ENCODE peak calls at places on chromosomes 11 and 22, in four cellular contexts. Z, R, O and J are unnamed samples.

GRCh38 chr22:50002791-50003190 is 9.8 kb downstream of the IL17REL start:
- DNase-seq in Z (no peak), R (peak; percentile 8), O (no peak), J (no peak)

GRCh38 chr22:39294571-39295468 is 24.6 kb downstream of the RPL3 start:
- DNase-seq in Z (no peak), R (no peak), O (no peak), J (no peak)

GRCh38 chr11:123494195-123495050 is 64.4 kb downstream of the GRAMD1B start:
- DNase-seq in Z (no peak), R (peak; percentile 77), O (no peak), J (no peak)

GRCh38 chr11:122809861-122810260 is 28.4 kb upstream of the CRTAM start:
- DNase-seq in Z (no peak), R (no peak), O (no peak), J (no peak)

GRCh38 chr11:27347949-27348879 is 14.8 kb downstream of the CCDC34 start:
- DNase-seq in Z (no peak), R (no peak), O (no peak), J (no peak)

GRCh38 chr11:15286465-15286864 is 171.7 kb downstream of the INSC start:
- DNase-seq in Z (no peak), R (no peak), O (no peak), J (no peak)

GRCh38 chr11:44958165-44958564 is 7.5 kb upstream of the TP53I11 start:
- DNase-seq in Z (no peak), R (no peak), O (no peak), J (no peak)

GRCh38 chr11:89491141-89491690 is at the start of gene NOX4:
- DNase-seq in Z (no peak), R (peak; percentile 70), O (peak; percentile 39), J (peak; percentile 63)

GRCh38 chr22:46964773-46965550 is 202.5 kb downstream of the TBC1D22A start:
- DNase-seq in Z (no peak), R (no peak), O (no peak), J (no peak)

GRCh38 chr11:88359529-88359928 is 22.0 kb upstream of the CTSC start:
- DNase-seq in Z (no peak), R (no peak), O (no peak), J (no peak)

GRCh38 chr22:42275176-42275575 is 4.7 kb upstream of the TCF20 start:
- DNase-seq in Z (no peak), R (no peak), O (no peak), J (no peak)

GRCh38 chr22:49826603-49827306 is 918 bp downstream of the BRD1 start:
- DNase-seq in Z (peak; percentile 14), R (peak; percentile 25), O (peak; percentile 47), J (no peak)

GRCh38 chr11:124301482-124301881 is 12.3 kb downstream of the OR8D1 start:
- DNase-seq in Z (no peak), R (peak; percentile 83), O (no peak), J (no peak)

GRCh38 chr11:5932671-5933070 is 9.4 kb upstream of the OR56A3 start:
- DNase-seq in Z (no peak), R (no peak), O (no peak), J (no peak)

GRCh38 chr11:100438366-100438765 is 248.7 kb upstream of the ARHGAP42 start:
- DNase-seq in Z (no peak), R (no peak), O (no peak), J (no peak)

GRCh38 chr22:28268845-28269244 is 349.8 kb upstream of the PITPNB start:
- DNase-seq in Z (no peak), R (no peak), O (no peak), J (no peak)

GRCh38 chr22:38881997-38882396 is 10.0 kb upstream of the CBX6 start:
- DNase-seq in Z (no peak), R (no peak), O (no peak), J (no peak)

GRCh38 chr11:24406389-24406788 is 90.5 kb upstream of the LUZP2 start:
- DNase-seq in Z (no peak), R (no peak), O (no peak), J (no peak)

GRCh38 chr22:45804986-45805325 is 133.3 kb downstream of the ATXN10 start:
- DNase-seq in Z (peak; percentile 81), R (peak; percentile 99), O (no peak), J (no peak)

GRCh38 chr11:128610765-128611617 is 23.6 kb upstream of the ETS1 start:
- DNase-seq in Z (no peak), R (no peak), O (no peak), J (no peak)

GRCh38 chr11:34166806-34167740 is 61.6 kb downstream of the NAT10 start:
- DNase-seq in Z (no peak), R (no peak), O (no peak), J (no peak)

GRCh38 chr22:50704510-50705218 is 32.0 kb downstream of the SHANK3 start:
- DNase-seq in Z (no peak), R (no peak), O (no peak), J (no peak)

GRCh38 chr11:15651033-15651432 is 536.3 kb downstream of the INSC start:
- DNase-seq in Z (no peak), R (no peak), O (peak; percentile 17), J (no peak)

GRCh38 chr11:46918087-46918751 is at the start of gene LRP4:
- DNase-seq in Z (no peak), R (no peak), O (peak; percentile 62), J (no peak)

GRCh38 chr11:12134239-12134590 is 23.8 kb downstream of the MICAL2 start:
- DNase-seq in Z (no peak), R (no peak), O (no peak), J (no peak)

GRCh38 chr22:41968601-41969000 is 642 bp upstream of the SEPTIN3 start:
- DNase-seq in Z (no peak), R (no peak), O (no peak), J (no peak)

DNA sequence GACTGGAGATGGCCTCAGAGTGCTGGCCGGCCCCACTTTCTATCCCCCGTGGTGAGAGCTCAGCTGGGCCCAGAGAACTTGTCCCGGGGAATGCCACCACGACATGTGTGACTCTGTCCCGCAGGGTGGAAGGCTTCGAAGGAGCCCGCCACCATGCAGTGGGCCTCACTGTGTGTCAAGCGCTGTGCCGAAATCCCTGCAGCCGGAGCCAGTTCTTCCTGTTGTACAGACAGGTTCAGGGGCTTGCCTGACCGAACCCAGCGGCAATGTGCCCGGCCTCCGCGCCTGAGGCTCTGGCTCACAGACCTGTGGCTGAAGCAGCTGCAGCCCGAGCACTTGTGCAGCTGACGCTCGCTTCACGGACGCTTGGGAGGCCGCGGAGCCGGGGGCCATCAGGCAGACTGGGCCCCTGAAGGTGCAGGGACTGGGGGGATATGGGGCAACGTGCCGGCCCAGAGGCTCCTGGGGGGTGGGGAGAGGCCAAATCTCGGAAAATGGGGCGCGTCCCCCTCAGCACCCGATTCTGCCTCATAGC is 650 bp downstream of the PPM1F start:
- DNase-seq in Z (no peak), R (peak; percentile 42), O (no peak), J (peak; percentile 63)
- H3K27ac ChIP-seq in Z (peak overlapping the region; percentile 60), R (no peak overlapping the region), O (peak overlapping the region; percentile 74), J (peak overlapping the region; percentile 76)

DNA sequence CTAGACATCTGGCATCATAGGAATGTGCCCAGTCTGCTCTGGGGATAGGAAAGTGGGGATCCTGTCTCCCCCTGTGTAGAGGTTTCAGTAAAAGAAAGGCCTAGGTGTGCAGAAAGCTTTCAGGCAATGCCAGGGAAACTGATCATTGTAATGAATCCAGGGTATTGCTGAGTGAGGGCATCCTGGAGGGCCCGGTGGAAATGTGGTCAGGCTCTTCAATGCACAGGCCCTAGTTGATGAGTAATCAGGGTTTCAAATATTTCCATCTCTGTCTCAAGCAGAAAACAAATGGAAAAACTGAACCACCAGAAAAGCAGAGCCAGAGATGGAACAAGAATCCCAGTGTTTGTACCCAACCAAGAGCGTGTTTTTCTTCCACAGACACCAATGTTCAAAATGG is 2.0 kb downstream of the CD3E start:
- DNase-seq in Z (no peak), R (no peak), O (no peak), J (no peak)
- H3K27ac ChIP-seq in Z (no peak overlapping the region), R (no peak overlapping the region), O (no peak overlapping the region), J (no peak overlapping the region)

GRCh38 chr11:64353761-64354506 is 5.0 kb upstream of the RPS6KA4 start:
- DNase-seq in Z (no peak), R (no peak), O (no peak), J (no peak)
- H3K27ac ChIP-seq in Z (peak overlapping the region; percentile 52), R (no peak overlapping the region), O (no peak overlapping the region), J (no peak overlapping the region)

DNA sequence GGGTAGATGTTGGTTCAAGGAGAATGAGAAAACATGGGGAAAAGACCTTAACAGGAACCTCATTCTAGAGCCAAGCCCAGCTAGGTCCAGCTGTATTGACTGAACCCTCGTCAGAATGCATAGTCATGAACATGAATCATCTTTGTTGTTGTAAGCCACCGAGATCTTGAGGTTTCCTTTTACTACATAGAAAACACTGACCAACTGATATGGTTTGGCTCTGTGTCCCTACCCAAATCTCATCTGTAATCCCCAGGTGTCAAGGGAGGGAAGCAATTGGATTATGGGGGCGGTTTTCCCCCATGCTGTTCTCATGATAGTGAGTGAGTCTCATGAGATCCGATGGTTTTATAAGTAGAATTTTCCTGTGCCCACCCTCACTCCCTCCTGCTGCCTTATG is 19.4 kb upstream of the PHOX2A start:
- DNase-seq in Z (no peak), R (peak; percentile 71), O (no peak), J (no peak)
- H3K27ac ChIP-seq in Z (no peak overlapping the region), R (no peak overlapping the region), O (no peak overlapping the region), J (no peak overlapping the region)

GRCh38 chr11:16781821-16782220 is 43.4 kb downstream of the C11orf58 start:
- DNase-seq in Z (no peak), R (no peak), O (no peak), J (no peak)
- H3K27ac ChIP-seq in Z (no peak overlapping the region), R (no peak overlapping the region), O (no peak overlapping the region), J (no peak overlapping the region)

DNA sequence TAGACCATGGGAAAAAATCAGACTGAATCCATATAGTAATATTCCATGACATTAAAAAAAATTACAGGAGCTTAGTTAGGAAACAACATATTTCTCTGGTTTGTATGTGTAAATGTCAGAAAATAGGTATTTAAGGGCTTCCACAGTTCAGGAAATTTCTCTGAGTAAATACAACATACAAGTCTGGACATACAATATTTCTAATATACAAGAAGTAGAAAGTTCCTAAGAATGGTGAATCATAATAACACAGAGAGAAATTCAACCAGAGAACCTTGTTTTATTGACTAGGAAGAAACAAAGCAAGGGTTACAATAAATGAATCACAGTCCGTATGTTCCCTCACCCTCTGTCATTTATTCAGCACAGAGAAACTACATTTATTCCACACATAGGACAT is 532.7 kb upstream of the FAT3 start:
- DNase-seq in Z (no peak), R (no peak), O (no peak), J (no peak)
- H3K27ac ChIP-seq in Z (no peak overlapping the region), R (no peak overlapping the region), O (no peak overlapping the region), J (no peak overlapping the region)